ENCODE peak calls at places on chromosomes 16 and 17, in four cellular contexts. U, J, T and I are unnamed samples.

GRCh38 chr17:42781639-42782401 is 1.4 kb downstream of the WNK4 start:
- DNase-seq in U (no peak), J (no peak), T (no peak), I (no peak)

GRCh38 chr17:63984651-63985386 is 12.1 kb upstream of the SCN4A start:
- DNase-seq in U (peak), J (no peak), T (peak), I (no peak)

GRCh38 chr16:53369921-53370320 is 64.3 kb upstream of the RBL2 start:
- DNase-seq in U (no peak), J (no peak), T (peak), I (no peak)

GRCh38 chr17:34098712-34099111 is 156.4 kb upstream of the CCL2 start:
- DNase-seq in U (no peak), J (no peak), T (no peak), I (no peak)

GRCh38 chr17:5097101-5097834 is 14.4 kb downstream of the ZNF232 start:
- DNase-seq in U (no peak), J (no peak), T (no peak), I (no peak)

GRCh38 chr16:20740007-20740883 is 1.4 kb downstream of the THUMPD1 start:
- DNase-seq in U (no peak), J (no peak), T (peak), I (no peak)

GRCh38 chr17:58219789-58220183 is 731 bp upstream of the MKS1 start:
- DNase-seq in U (peak), J (no peak), T (no peak), I (no peak)

GRCh38 chr17:71176315-71176714 is 944.5 kb upstream of the SOX9 start:
- DNase-seq in U (no peak), J (no peak), T (no peak), I (no peak)

GRCh38 chr17:65231662-65232335 is 94.6 kb downstream of the RGS9 start:
- DNase-seq in U (peak), J (peak), T (peak), I (peak)

GRCh38 chr16:62036807-62037135 is 533 bp upstream of the CDH8 start:
- DNase-seq in U (no peak), J (no peak), T (no peak), I (no peak)

GRCh38 chr17:8189041-8189710 is 804 bp downstream of the BORCS6 start:
- DNase-seq in U (no peak), J (no peak), T (no peak), I (no peak)

GRCh38 chr16:19601083-19601976 is 45.8 kb downstream of the VPS35L start:
- DNase-seq in U (peak), J (no peak), T (peak), I (no peak)

GRCh38 chr16:86777098-86777946 is 199.0 kb downstream of the FOXL1 start:
- DNase-seq in U (no peak), J (no peak), T (no peak), I (no peak)

GRCh38 chr16:1980026-1980769 is 1.1 kb downstream of the NOXO1 start:
- DNase-seq in U (no peak), J (no peak), T (no peak), I (no peak)

GRCh38 chr16:1980770-1981087 is 540 bp downstream of the NOXO1 start:
- DNase-seq in U (no peak), J (no peak), T (no peak), I (no peak)

GRCh38 chr16:1978476-1979120 is 2.7 kb downstream of the NOXO1 start:
- DNase-seq in U (no peak), J (no peak), T (no peak), I (no peak)

GRCh38 chr16:1977875-1978268 is 3.4 kb downstream of the NOXO1 start:
- DNase-seq in U (no peak), J (no peak), T (no peak), I (no peak)

DNA sequence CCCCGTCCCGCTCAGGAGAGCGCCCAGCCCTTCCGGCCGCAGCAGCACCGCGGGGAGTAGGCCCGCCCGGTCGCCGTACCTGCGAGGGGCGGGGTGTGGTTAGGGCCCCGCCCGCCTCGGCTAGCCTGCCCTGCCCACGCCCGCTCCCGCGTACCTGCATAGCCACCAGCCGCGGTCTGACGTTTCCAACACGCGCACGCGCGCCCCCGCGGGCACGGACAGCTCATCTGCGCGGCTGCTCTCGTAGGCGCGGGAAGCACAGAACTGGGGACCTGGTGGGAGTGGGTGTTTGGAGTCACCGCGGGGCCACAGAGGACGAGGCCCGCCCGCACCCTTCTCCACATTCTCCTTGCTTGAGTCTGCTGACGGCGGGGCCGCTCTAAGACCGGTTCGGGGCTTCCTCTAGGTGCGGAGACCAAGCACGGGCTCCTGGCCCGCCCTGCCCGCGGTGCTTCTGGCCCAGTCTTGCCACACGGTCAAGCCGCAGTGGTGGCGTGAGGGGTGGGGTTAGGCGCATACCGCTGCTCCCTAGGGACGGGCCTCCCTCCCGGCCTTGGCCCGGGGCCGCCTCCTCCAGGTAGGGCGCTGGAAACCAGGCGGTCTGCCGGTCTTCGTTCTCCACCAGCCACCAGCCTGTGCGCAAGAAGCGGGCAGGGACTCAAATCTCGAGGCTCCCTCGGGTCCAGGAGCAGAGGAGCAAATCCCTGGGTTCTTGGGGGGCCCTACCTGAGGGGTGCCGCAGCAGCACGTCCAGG is 1.8 kb downstream of the NOXO1 start:
- DNase-seq in U (no peak), J (no peak), T (no peak), I (no peak)
- TF ChIP-seq POLR2AphosphoS5 in U (no peak), J (no peak), T (no peak), I (no peak)

DNA sequence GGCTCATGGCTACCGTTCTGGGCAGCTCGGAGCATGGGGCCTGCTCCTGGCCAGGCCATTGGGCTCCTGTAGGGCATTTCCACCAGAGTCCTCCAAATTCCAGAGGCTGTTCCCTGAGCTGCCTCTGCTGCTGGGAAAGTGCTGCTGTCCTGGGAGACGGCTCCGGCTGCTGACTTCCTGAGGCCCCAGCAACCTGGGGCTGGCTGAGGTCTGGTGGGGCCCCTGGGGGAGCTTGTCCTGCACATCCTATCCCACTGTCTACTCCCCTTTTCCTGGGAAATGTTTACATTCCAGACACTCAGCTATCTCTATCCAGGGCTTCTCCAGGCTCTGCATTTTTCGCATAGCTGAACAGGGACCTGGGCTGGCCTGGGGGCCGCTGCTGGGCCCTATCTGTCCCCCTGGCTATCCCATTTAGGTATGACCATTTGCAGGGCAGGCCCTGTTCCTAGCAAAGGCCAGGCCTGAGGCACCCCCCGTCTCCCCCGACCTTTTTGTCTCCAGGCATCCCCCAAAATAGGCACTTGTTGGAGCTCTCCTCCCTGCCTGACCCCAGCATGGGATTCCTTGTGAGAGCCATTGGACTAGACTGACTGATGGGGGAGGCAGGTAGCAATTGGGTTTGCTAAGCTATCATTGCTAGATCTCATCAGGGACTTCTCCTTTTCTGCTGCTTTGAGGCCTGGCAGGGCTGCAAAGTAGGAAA is 27.5 kb downstream of the LLGL2 start:
- DNase-seq in U (no peak), J (no peak), T (peak), I (no peak)
- TF ChIP-seq SPI1 in U (peak), J (no peak), T (peak), I (no peak)

DNA sequence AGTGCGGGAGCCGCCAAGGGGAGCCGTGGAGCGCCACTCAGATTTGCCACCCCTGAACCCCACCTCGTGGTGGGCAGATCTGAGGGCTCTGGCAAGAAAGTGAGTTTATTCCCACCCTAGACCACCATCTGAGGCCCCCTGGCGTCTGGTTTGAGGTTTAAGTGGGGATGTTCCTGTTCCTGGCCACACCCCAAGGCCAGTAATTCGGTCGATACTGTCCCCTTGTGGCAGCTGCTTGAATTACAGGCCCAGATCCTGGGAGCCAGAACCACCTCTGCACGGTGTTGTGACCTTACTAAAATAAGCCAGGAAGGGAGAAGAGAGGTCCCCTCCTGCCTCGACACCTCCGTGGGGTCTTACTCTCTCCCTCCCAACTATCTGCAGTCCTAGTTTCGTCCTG is 3.3 kb upstream of the LAT start:
- DNase-seq in U (peak), J (no peak), T (peak), I (no peak)
- TF ChIP-seq POLR2AphosphoS5 in U (no peak), J (no peak), T (no peak), I (no peak)

DNA sequence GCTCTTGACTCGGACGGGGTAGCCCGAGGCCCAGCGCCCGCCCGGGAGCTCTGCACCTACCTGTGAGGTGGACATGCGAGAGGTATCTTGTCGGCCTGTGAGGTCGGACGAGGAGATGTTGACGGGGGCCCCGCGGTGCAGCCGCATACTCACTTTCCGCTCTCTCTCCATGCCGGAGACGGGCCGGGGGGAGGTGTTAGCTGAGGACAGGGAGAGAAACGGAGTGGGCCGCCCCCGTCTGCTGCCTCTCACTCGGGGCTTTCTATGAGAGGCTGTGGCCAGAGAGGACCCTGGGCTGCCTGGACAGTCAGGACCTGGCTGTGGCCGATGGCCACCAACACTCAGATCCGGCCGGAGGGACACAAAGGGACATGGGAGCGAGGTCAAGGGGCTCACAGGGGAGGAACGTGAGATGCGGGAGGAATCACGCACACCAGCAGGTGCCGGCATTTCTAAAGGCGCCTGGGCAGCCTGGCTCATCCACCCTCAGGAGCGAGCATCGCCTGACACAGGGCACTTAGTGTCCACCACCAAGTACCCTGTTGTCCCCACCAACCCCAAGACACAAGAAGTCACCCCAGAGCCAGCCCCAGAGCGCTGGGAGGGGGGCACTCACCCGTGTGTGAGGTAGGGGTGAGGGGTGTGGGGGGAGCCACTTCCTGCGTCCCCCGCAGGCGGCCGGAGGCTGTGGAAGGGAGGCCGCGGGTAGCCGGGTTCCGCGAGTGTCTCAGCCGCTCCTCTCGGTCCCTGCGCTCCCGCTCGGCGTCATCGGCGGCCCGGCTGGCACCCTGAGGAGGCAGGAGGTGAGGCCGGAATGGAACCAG is 20.2 kb downstream of the SLC16A3 start:
- DNase-seq in U (no peak), J (no peak), T (no peak), I (no peak)
- TF ChIP-seq SPI1 in U (no peak), J (no peak), T (no peak), I (no peak)

GRCh38 chr16:70708381-70709253 is 22.8 kb upstream of the MTSS2 start:
- DNase-seq in U (no peak), J (no peak), T (no peak), I (no peak)

GRCh38 chr16:70709457-70709856 is 23.6 kb upstream of the MTSS2 start:
- DNase-seq in U (no peak), J (no peak), T (no peak), I (no peak)

GRCh38 chr16:70705056-70705455 is 19.2 kb upstream of the MTSS2 start:
- DNase-seq in U (no peak), J (no peak), T (no peak), I (no peak)

GRCh38 chr16:70704586-70704985 is 18.7 kb upstream of the MTSS2 start:
- DNase-seq in U (no peak), J (no peak), T (no peak), I (no peak)

DNA sequence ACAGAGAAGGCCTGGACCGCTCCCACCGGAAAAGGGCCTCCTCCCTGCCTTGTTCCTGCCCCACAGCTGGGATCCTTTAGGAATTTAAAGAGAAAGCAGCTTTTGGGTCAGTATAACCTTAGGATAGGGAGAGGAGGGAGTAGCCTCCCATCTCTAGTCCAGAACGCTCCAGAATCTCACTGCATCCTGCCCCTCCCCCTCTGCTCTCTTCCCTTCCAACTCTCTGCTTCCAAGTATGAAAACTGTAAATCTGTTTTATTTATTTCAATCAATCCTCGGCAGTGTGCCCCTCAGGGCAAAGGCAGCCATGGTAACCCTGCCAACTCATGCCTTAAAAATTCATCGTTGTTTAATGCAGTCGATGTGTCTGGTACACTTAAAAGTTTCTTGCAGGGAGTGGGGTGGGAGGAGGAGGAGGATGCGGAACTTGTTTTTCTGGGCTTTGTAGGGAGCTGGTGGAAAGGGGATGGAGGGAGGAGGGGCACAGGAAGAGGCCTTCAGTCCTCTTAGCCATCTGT is 21.2 kb upstream of the MTSS2 start:
- DNase-seq in U (no peak), J (no peak), T (no peak), I (no peak)
- TF ChIP-seq POLR2AphosphoS5 in U (no peak), J (no peak), T (no peak), I (no peak)

GRCh38 chr16:72481419-72481818 is 309.5 kb upstream of the PMFBP1 start:
- DNase-seq in U (no peak), J (no peak), T (no peak), I (no peak)

GRCh38 chr16:72475688-72476087 is 303.7 kb upstream of the PMFBP1 start:
- DNase-seq in U (no peak), J (no peak), T (no peak), I (no peak)

GRCh38 chr16:72482695-72483094 is 310.7 kb upstream of the PMFBP1 start:
- DNase-seq in U (no peak), J (no peak), T (no peak), I (no peak)

GRCh38 chr16:72480926-72481325 is 309.0 kb upstream of the PMFBP1 start:
- DNase-seq in U (no peak), J (no peak), T (no peak), I (no peak)
- TF ChIP-seq SPI1 in U (no peak), J (no peak), T (no peak), I (no peak)

GRCh38 chr17:13351046-13351445 is 250.7 kb downstream of the HS3ST3A1 start:
- DNase-seq in U (no peak), J (no peak), T (no peak), I (no peak)
- TF ChIP-seq POLR2AphosphoS5 in U (no peak), J (no peak), T (no peak), I (no peak)

GRCh38 chr17:3788200-3788599 is 12.8 kb downstream of the ITGAE start:
- DNase-seq in U (no peak), J (no peak), T (no peak), I (no peak)
- TF ChIP-seq SPI1 in U (no peak), J (no peak), T (no peak), I (no peak)

GRCh38 chr17:62067165-62068145 is 2.4 kb upstream of the MED13 start:
- DNase-seq in U (no peak), J (no peak), T (no peak), I (no peak)

GRCh38 chr17:62064791-62065563 is at the start of gene MED13:
- DNase-seq in U (peak), J (no peak), T (peak), I (peak)

GRCh38 chr17:62062936-62063335 is 2.1 kb downstream of the MED13 start:
- DNase-seq in U (peak), J (no peak), T (no peak), I (no peak)

GRCh38 chr17:62064029-62064790 is 868 bp downstream of the MED13 start:
- DNase-seq in U (peak), J (no peak), T (no peak), I (no peak)

GRCh38 chr17:62065611-62066468 is 762 bp upstream of the MED13 start:
- DNase-seq in U (peak), J (peak), T (peak), I (peak)
- TF ChIP-seq POLR2AphosphoS5 in U (peak), J (peak), T (peak), I (peak)

DNA sequence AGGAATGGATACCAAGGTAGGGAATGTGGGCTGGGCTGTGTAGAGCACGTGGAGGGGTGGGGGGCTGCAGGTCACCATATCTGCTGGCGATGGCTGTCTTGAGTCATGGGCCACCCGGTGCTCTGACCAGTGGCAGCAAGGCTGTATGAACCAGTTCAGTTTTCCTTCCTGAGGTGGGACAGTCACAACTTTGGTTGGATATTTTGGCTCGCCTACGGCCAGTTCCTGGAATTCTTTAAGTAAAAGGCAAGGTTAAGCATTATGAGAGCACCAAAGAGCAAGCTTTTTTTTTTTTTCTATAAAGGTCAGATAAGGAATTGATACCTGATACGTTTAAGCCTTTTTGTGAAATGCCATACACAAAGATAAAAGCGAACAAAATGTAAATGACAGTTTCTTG is 81.9 kb downstream of the USP22 start:
- DNase-seq in U (no peak), J (no peak), T (no peak), I (no peak)
- TF ChIP-seq SPI1 in U (no peak), J (no peak), T (no peak), I (no peak)